ENCODE peak calls at places on chromosomes 6 and 20, in eight cellular contexts. One of them, this sample, is unnamed.

GRCh38 chr20:12823742-12824141 is 185.0 kb upstream of the SPTLC3 start:
- DNase-seq in left ventricle myocardium superior: no peak
- DNase-seq in GM04504: no peak
- DNase-seq in colonic mucosa: no peak
- DNase-seq in NCI-H2171 treated with DMSO at 0.1 percent for 48 hours: no peak
- DNase-seq in body of pancreas: no peak
- DNase-seq in stimulated activated effector memory CD8-positive, alpha-beta T cell treated with anti-CD3 and anti-CD28 coated beads, Interleukin-12 subunit alpha, Interleukin-12 subunit beta, amount 100 ng/mL, for 72 hours: no peak
- DNase-seq in stimulated activated CD4-positive, alpha-beta T cell treated with anti-CD3 and anti-CD28 coated beads, Interleukin-15, amount 100 ng/mL, for 24 hours: no peak
- DNase-seq in this sample: no peak

GRCh38 chr6:56866917-56867522 is 87.9 kb upstream of the BEND6 start:
- DNase-seq in GM04504: no peak
- DNase-seq in NCI-H2171 treated with DMSO at 0.1 percent for 48 hours: no peak
- DNase-seq in stimulated activated CD4-positive, alpha-beta T cell treated with anti-CD3 and anti-CD28 coated beads, Interleukin-15, amount 100 ng/mL, for 24 hours: no peak
- DNase-seq in colonic mucosa: no peak
- DNase-seq in stimulated activated effector memory CD8-positive, alpha-beta T cell treated with anti-CD3 and anti-CD28 coated beads, Interleukin-12 subunit alpha, Interleukin-12 subunit beta, amount 100 ng/mL, for 72 hours: no peak
- DNase-seq in body of pancreas: no peak
- DNase-seq in left ventricle myocardium superior: no peak
- DNase-seq in this sample: no peak

GRCh38 chr6:14702678-14703077 is 543.2 kb upstream of the JARID2 start:
- DNase-seq in colonic mucosa: no peak
- DNase-seq in NCI-H2171 treated with DMSO at 0.1 percent for 48 hours: no peak
- DNase-seq in body of pancreas: no peak
- DNase-seq in left ventricle myocardium superior: no peak
- DNase-seq in stimulated activated effector memory CD8-positive, alpha-beta T cell treated with anti-CD3 and anti-CD28 coated beads, Interleukin-12 subunit alpha, Interleukin-12 subunit beta, amount 100 ng/mL, for 72 hours: no peak
- DNase-seq in stimulated activated CD4-positive, alpha-beta T cell treated with anti-CD3 and anti-CD28 coated beads, Interleukin-15, amount 100 ng/mL, for 24 hours: no peak
- DNase-seq in GM04504: no peak
- DNase-seq in this sample: no peak

GRCh38 chr6:7646394-7646793 is 56.4 kb downstream of the SNRNP48 start:
- DNase-seq in GM04504: no peak
- DNase-seq in colonic mucosa: no peak
- DNase-seq in NCI-H2171 treated with DMSO at 0.1 percent for 48 hours: no peak
- DNase-seq in stimulated activated CD4-positive, alpha-beta T cell treated with anti-CD3 and anti-CD28 coated beads, Interleukin-15, amount 100 ng/mL, for 24 hours: no peak
- DNase-seq in stimulated activated effector memory CD8-positive, alpha-beta T cell treated with anti-CD3 and anti-CD28 coated beads, Interleukin-12 subunit alpha, Interleukin-12 subunit beta, amount 100 ng/mL, for 72 hours: no peak
- DNase-seq in left ventricle myocardium superior: no peak
- DNase-seq in body of pancreas: no peak
- DNase-seq in this sample: no peak

GRCh38 chr6:28250747-28251146 is 1.3 kb downstream of the ZKSCAN4 start:
- DNase-seq in GM04504: no peak
- DNase-seq in stimulated activated CD4-positive, alpha-beta T cell treated with anti-CD3 and anti-CD28 coated beads, Interleukin-15, amount 100 ng/mL, for 24 hours: no peak
- DNase-seq in body of pancreas: no peak
- DNase-seq in NCI-H2171 treated with DMSO at 0.1 percent for 48 hours: no peak
- DNase-seq in colonic mucosa: no peak
- DNase-seq in stimulated activated effector memory CD8-positive, alpha-beta T cell treated with anti-CD3 and anti-CD28 coated beads, Interleukin-12 subunit alpha, Interleukin-12 subunit beta, amount 100 ng/mL, for 72 hours: no peak
- DNase-seq in left ventricle myocardium superior: no peak
- DNase-seq in this sample: no peak

GRCh38 chr20:60049601-60050000 is 91.4 kb downstream of the CDH26 start:
- DNase-seq in body of pancreas: no peak
- DNase-seq in stimulated activated effector memory CD8-positive, alpha-beta T cell treated with anti-CD3 and anti-CD28 coated beads, Interleukin-12 subunit alpha, Interleukin-12 subunit beta, amount 100 ng/mL, for 72 hours: no peak
- DNase-seq in NCI-H2171 treated with DMSO at 0.1 percent for 48 hours: no peak
- DNase-seq in GM04504: no peak
- DNase-seq in colonic mucosa: no peak
- DNase-seq in left ventricle myocardium superior: no peak
- DNase-seq in stimulated activated CD4-positive, alpha-beta T cell treated with anti-CD3 and anti-CD28 coated beads, Interleukin-15, amount 100 ng/mL, for 24 hours: no peak
- DNase-seq in this sample: no peak

GRCh38 chr6:31776961-31777666 is at the start of gene VWA7:
- DNase-seq in body of pancreas: peak
- DNase-seq in NCI-H2171 treated with DMSO at 0.1 percent for 48 hours: peak
- DNase-seq in left ventricle myocardium superior: peak
- DNase-seq in stimulated activated CD4-positive, alpha-beta T cell treated with anti-CD3 and anti-CD28 coated beads, Interleukin-15, amount 100 ng/mL, for 24 hours: peak
- DNase-seq in GM04504: peak
- DNase-seq in colonic mucosa: peak
- DNase-seq in stimulated activated effector memory CD8-positive, alpha-beta T cell treated with anti-CD3 and anti-CD28 coated beads, Interleukin-12 subunit alpha, Interleukin-12 subunit beta, amount 100 ng/mL, for 72 hours: peak
- DNase-seq in this sample: peak

GRCh38 chr6:149032599-149033405 is 284.7 kb upstream of the TAB2 start:
- DNase-seq in NCI-H2171 treated with DMSO at 0.1 percent for 48 hours: no peak
- DNase-seq in stimulated activated CD4-positive, alpha-beta T cell treated with anti-CD3 and anti-CD28 coated beads, Interleukin-15, amount 100 ng/mL, for 24 hours: peak
- DNase-seq in GM04504: peak
- DNase-seq in stimulated activated effector memory CD8-positive, alpha-beta T cell treated with anti-CD3 and anti-CD28 coated beads, Interleukin-12 subunit alpha, Interleukin-12 subunit beta, amount 100 ng/mL, for 72 hours: peak
- DNase-seq in body of pancreas: peak
- DNase-seq in colonic mucosa: no peak
- DNase-seq in left ventricle myocardium superior: no peak
- DNase-seq in this sample: no peak

GRCh38 chr6:73586416-73586974 is 65.7 kb upstream of the EEF1A1 start:
- DNase-seq in NCI-H2171 treated with DMSO at 0.1 percent for 48 hours: no peak
- DNase-seq in stimulated activated effector memory CD8-positive, alpha-beta T cell treated with anti-CD3 and anti-CD28 coated beads, Interleukin-12 subunit alpha, Interleukin-12 subunit beta, amount 100 ng/mL, for 72 hours: no peak
- DNase-seq in GM04504: no peak
- DNase-seq in colonic mucosa: no peak
- DNase-seq in body of pancreas: no peak
- DNase-seq in left ventricle myocardium superior: no peak
- DNase-seq in stimulated activated CD4-positive, alpha-beta T cell treated with anti-CD3 and anti-CD28 coated beads, Interleukin-15, amount 100 ng/mL, for 24 hours: no peak
- DNase-seq in this sample: no peak

GRCh38 chr6:1423578-1423977 is 34.2 kb downstream of the FOXF2 start:
- DNase-seq in left ventricle myocardium superior: no peak
- DNase-seq in stimulated activated CD4-positive, alpha-beta T cell treated with anti-CD3 and anti-CD28 coated beads, Interleukin-15, amount 100 ng/mL, for 24 hours: no peak
- DNase-seq in body of pancreas: no peak
- DNase-seq in NCI-H2171 treated with DMSO at 0.1 percent for 48 hours: no peak
- DNase-seq in stimulated activated effector memory CD8-positive, alpha-beta T cell treated with anti-CD3 and anti-CD28 coated beads, Interleukin-12 subunit alpha, Interleukin-12 subunit beta, amount 100 ng/mL, for 72 hours: no peak
- DNase-seq in GM04504: no peak
- DNase-seq in colonic mucosa: no peak
- DNase-seq in this sample: no peak

GRCh38 chr6:133606833-133607232 is 282.1 kb upstream of the TCF21 start:
- DNase-seq in body of pancreas: no peak
- DNase-seq in GM04504: no peak
- DNase-seq in stimulated activated CD4-positive, alpha-beta T cell treated with anti-CD3 and anti-CD28 coated beads, Interleukin-15, amount 100 ng/mL, for 24 hours: no peak
- DNase-seq in left ventricle myocardium superior: no peak
- DNase-seq in stimulated activated effector memory CD8-positive, alpha-beta T cell treated with anti-CD3 and anti-CD28 coated beads, Interleukin-12 subunit alpha, Interleukin-12 subunit beta, amount 100 ng/mL, for 72 hours: no peak
- DNase-seq in colonic mucosa: no peak
- DNase-seq in NCI-H2171 treated with DMSO at 0.1 percent for 48 hours: no peak
- DNase-seq in this sample: no peak

GRCh38 chr6:54194067-54194466 is 82.8 kb downstream of the MLIP start:
- DNase-seq in GM04504: peak
- DNase-seq in body of pancreas: no peak
- DNase-seq in NCI-H2171 treated with DMSO at 0.1 percent for 48 hours: no peak
- DNase-seq in left ventricle myocardium superior: no peak
- DNase-seq in colonic mucosa: no peak
- DNase-seq in stimulated activated effector memory CD8-positive, alpha-beta T cell treated with anti-CD3 and anti-CD28 coated beads, Interleukin-12 subunit alpha, Interleukin-12 subunit beta, amount 100 ng/mL, for 72 hours: no peak
- DNase-seq in stimulated activated CD4-positive, alpha-beta T cell treated with anti-CD3 and anti-CD28 coated beads, Interleukin-15, amount 100 ng/mL, for 24 hours: no peak
- DNase-seq in this sample: no peak

GRCh38 chr6:63793727-63794126 is 158.1 kb downstream of the PHF3 start:
- DNase-seq in stimulated activated effector memory CD8-positive, alpha-beta T cell treated with anti-CD3 and anti-CD28 coated beads, Interleukin-12 subunit alpha, Interleukin-12 subunit beta, amount 100 ng/mL, for 72 hours: no peak
- DNase-seq in stimulated activated CD4-positive, alpha-beta T cell treated with anti-CD3 and anti-CD28 coated beads, Interleukin-15, amount 100 ng/mL, for 24 hours: no peak
- DNase-seq in GM04504: no peak
- DNase-seq in colonic mucosa: no peak
- DNase-seq in left ventricle myocardium superior: no peak
- DNase-seq in NCI-H2171 treated with DMSO at 0.1 percent for 48 hours: no peak
- DNase-seq in body of pancreas: no peak
- DNase-seq in this sample: no peak

GRCh38 chr6:117776441-117776840 is 101.2 kb downstream of the NUS1 start:
- DNase-seq in GM04504: no peak
- DNase-seq in NCI-H2171 treated with DMSO at 0.1 percent for 48 hours: no peak
- DNase-seq in colonic mucosa: no peak
- DNase-seq in stimulated activated CD4-positive, alpha-beta T cell treated with anti-CD3 and anti-CD28 coated beads, Interleukin-15, amount 100 ng/mL, for 24 hours: no peak
- DNase-seq in body of pancreas: no peak
- DNase-seq in left ventricle myocardium superior: no peak
- DNase-seq in stimulated activated effector memory CD8-positive, alpha-beta T cell treated with anti-CD3 and anti-CD28 coated beads, Interleukin-12 subunit alpha, Interleukin-12 subunit beta, amount 100 ng/mL, for 72 hours: no peak
- DNase-seq in this sample: no peak

GRCh38 chr6:134472046-134472445 is 154.1 kb upstream of the SGK1 start:
- DNase-seq in stimulated activated effector memory CD8-positive, alpha-beta T cell treated with anti-CD3 and anti-CD28 coated beads, Interleukin-12 subunit alpha, Interleukin-12 subunit beta, amount 100 ng/mL, for 72 hours: no peak
- DNase-seq in GM04504: no peak
- DNase-seq in stimulated activated CD4-positive, alpha-beta T cell treated with anti-CD3 and anti-CD28 coated beads, Interleukin-15, amount 100 ng/mL, for 24 hours: no peak
- DNase-seq in body of pancreas: no peak
- DNase-seq in colonic mucosa: no peak
- DNase-seq in NCI-H2171 treated with DMSO at 0.1 percent for 48 hours: no peak
- DNase-seq in left ventricle myocardium superior: no peak
- DNase-seq in this sample: no peak

GRCh38 chr6:27867051-27867940 is 44.9 kb downstream of the OR2B2 start:
- DNase-seq in NCI-H2171 treated with DMSO at 0.1 percent for 48 hours: no peak
- DNase-seq in stimulated activated CD4-positive, alpha-beta T cell treated with anti-CD3 and anti-CD28 coated beads, Interleukin-15, amount 100 ng/mL, for 24 hours: peak
- DNase-seq in stimulated activated effector memory CD8-positive, alpha-beta T cell treated with anti-CD3 and anti-CD28 coated beads, Interleukin-12 subunit alpha, Interleukin-12 subunit beta, amount 100 ng/mL, for 72 hours: peak
- DNase-seq in body of pancreas: no peak
- DNase-seq in colonic mucosa: peak
- DNase-seq in left ventricle myocardium superior: peak
- DNase-seq in GM04504: no peak
- DNase-seq in this sample: peak

GRCh38 chr6:292506-293184 is 358 bp downstream of the DUSP22 start:
- DNase-seq in GM04504: no peak
- DNase-seq in colonic mucosa: peak
- DNase-seq in body of pancreas: peak
- DNase-seq in stimulated activated CD4-positive, alpha-beta T cell treated with anti-CD3 and anti-CD28 coated beads, Interleukin-15, amount 100 ng/mL, for 24 hours: peak
- DNase-seq in left ventricle myocardium superior: peak
- DNase-seq in NCI-H2171 treated with DMSO at 0.1 percent for 48 hours: no peak
- DNase-seq in stimulated activated effector memory CD8-positive, alpha-beta T cell treated with anti-CD3 and anti-CD28 coated beads, Interleukin-12 subunit alpha, Interleukin-12 subunit beta, amount 100 ng/mL, for 72 hours: no peak
- DNase-seq in this sample: peak

GRCh38 chr6:135830452-135830851 is 21.0 kb upstream of the PDE7B start:
- DNase-seq in stimulated activated CD4-positive, alpha-beta T cell treated with anti-CD3 and anti-CD28 coated beads, Interleukin-15, amount 100 ng/mL, for 24 hours: no peak
- DNase-seq in GM04504: no peak
- DNase-seq in colonic mucosa: no peak
- DNase-seq in stimulated activated effector memory CD8-positive, alpha-beta T cell treated with anti-CD3 and anti-CD28 coated beads, Interleukin-12 subunit alpha, Interleukin-12 subunit beta, amount 100 ng/mL, for 72 hours: no peak
- DNase-seq in left ventricle myocardium superior: no peak
- DNase-seq in body of pancreas: no peak
- DNase-seq in NCI-H2171 treated with DMSO at 0.1 percent for 48 hours: no peak
- DNase-seq in this sample: no peak

GRCh38 chr6:4491501-4492260 is 284.5 kb upstream of the CDYL start:
- DNase-seq in body of pancreas: no peak
- DNase-seq in stimulated activated CD4-positive, alpha-beta T cell treated with anti-CD3 and anti-CD28 coated beads, Interleukin-15, amount 100 ng/mL, for 24 hours: no peak
- DNase-seq in left ventricle myocardium superior: no peak
- DNase-seq in stimulated activated effector memory CD8-positive, alpha-beta T cell treated with anti-CD3 and anti-CD28 coated beads, Interleukin-12 subunit alpha, Interleukin-12 subunit beta, amount 100 ng/mL, for 72 hours: no peak
- DNase-seq in GM04504: no peak
- DNase-seq in colonic mucosa: no peak
- DNase-seq in NCI-H2171 treated with DMSO at 0.1 percent for 48 hours: no peak
- DNase-seq in this sample: no peak

GRCh38 chr6:2575191-2575590 is 175.5 kb downstream of the MYLK4 start:
- DNase-seq in body of pancreas: no peak
- DNase-seq in colonic mucosa: no peak
- DNase-seq in GM04504: no peak
- DNase-seq in NCI-H2171 treated with DMSO at 0.1 percent for 48 hours: no peak
- DNase-seq in stimulated activated CD4-positive, alpha-beta T cell treated with anti-CD3 and anti-CD28 coated beads, Interleukin-15, amount 100 ng/mL, for 24 hours: no peak
- DNase-seq in left ventricle myocardium superior: no peak
- DNase-seq in stimulated activated effector memory CD8-positive, alpha-beta T cell treated with anti-CD3 and anti-CD28 coated beads, Interleukin-12 subunit alpha, Interleukin-12 subunit beta, amount 100 ng/mL, for 72 hours: no peak
- DNase-seq in this sample: no peak

GRCh38 chr6:154139894-154140293 is 100.9 kb downstream of the OPRM1 start:
- DNase-seq in stimulated activated CD4-positive, alpha-beta T cell treated with anti-CD3 and anti-CD28 coated beads, Interleukin-15, amount 100 ng/mL, for 24 hours: no peak
- DNase-seq in colonic mucosa: no peak
- DNase-seq in body of pancreas: no peak
- DNase-seq in GM04504: no peak
- DNase-seq in NCI-H2171 treated with DMSO at 0.1 percent for 48 hours: no peak
- DNase-seq in stimulated activated effector memory CD8-positive, alpha-beta T cell treated with anti-CD3 and anti-CD28 coated beads, Interleukin-12 subunit alpha, Interleukin-12 subunit beta, amount 100 ng/mL, for 72 hours: no peak
- DNase-seq in left ventricle myocardium superior: no peak
- DNase-seq in this sample: no peak

GRCh38 chr20:50027611-50028105 is 44.9 kb downstream of the SNAI1 start:
- DNase-seq in stimulated activated effector memory CD8-positive, alpha-beta T cell treated with anti-CD3 and anti-CD28 coated beads, Interleukin-12 subunit alpha, Interleukin-12 subunit beta, amount 100 ng/mL, for 72 hours: no peak
- DNase-seq in stimulated activated CD4-positive, alpha-beta T cell treated with anti-CD3 and anti-CD28 coated beads, Interleukin-15, amount 100 ng/mL, for 24 hours: no peak
- DNase-seq in GM04504: peak
- DNase-seq in left ventricle myocardium superior: peak
- DNase-seq in NCI-H2171 treated with DMSO at 0.1 percent for 48 hours: no peak
- DNase-seq in body of pancreas: peak
- DNase-seq in colonic mucosa: peak
- DNase-seq in this sample: peak

GRCh38 chr6:13661647-13662046 is 46.5 kb downstream of the NOL7 start:
- DNase-seq in GM04504: no peak
- DNase-seq in left ventricle myocardium superior: no peak
- DNase-seq in body of pancreas: no peak
- DNase-seq in colonic mucosa: no peak
- DNase-seq in stimulated activated effector memory CD8-positive, alpha-beta T cell treated with anti-CD3 and anti-CD28 coated beads, Interleukin-12 subunit alpha, Interleukin-12 subunit beta, amount 100 ng/mL, for 72 hours: no peak
- DNase-seq in NCI-H2171 treated with DMSO at 0.1 percent for 48 hours: no peak
- DNase-seq in stimulated activated CD4-positive, alpha-beta T cell treated with anti-CD3 and anti-CD28 coated beads, Interleukin-15, amount 100 ng/mL, for 24 hours: no peak
- DNase-seq in this sample: no peak

GRCh38 chr6:10595731-10596664 is 74.8 kb downstream of the GCNT2 start:
- DNase-seq in stimulated activated CD4-positive, alpha-beta T cell treated with anti-CD3 and anti-CD28 coated beads, Interleukin-15, amount 100 ng/mL, for 24 hours: no peak
- DNase-seq in GM04504: no peak
- DNase-seq in colonic mucosa: no peak
- DNase-seq in body of pancreas: no peak
- DNase-seq in NCI-H2171 treated with DMSO at 0.1 percent for 48 hours: no peak
- DNase-seq in stimulated activated effector memory CD8-positive, alpha-beta T cell treated with anti-CD3 and anti-CD28 coated beads, Interleukin-12 subunit alpha, Interleukin-12 subunit beta, amount 100 ng/mL, for 72 hours: no peak
- DNase-seq in left ventricle myocardium superior: no peak
- DNase-seq in this sample: no peak

GRCh38 chr6:62175195-62175594 is 110.8 kb downstream of the KHDRBS2 start:
- DNase-seq in left ventricle myocardium superior: no peak
- DNase-seq in stimulated activated effector memory CD8-positive, alpha-beta T cell treated with anti-CD3 and anti-CD28 coated beads, Interleukin-12 subunit alpha, Interleukin-12 subunit beta, amount 100 ng/mL, for 72 hours: no peak
- DNase-seq in NCI-H2171 treated with DMSO at 0.1 percent for 48 hours: no peak
- DNase-seq in GM04504: no peak
- DNase-seq in stimulated activated CD4-positive, alpha-beta T cell treated with anti-CD3 and anti-CD28 coated beads, Interleukin-15, amount 100 ng/mL, for 24 hours: no peak
- DNase-seq in colonic mucosa: no peak
- DNase-seq in body of pancreas: no peak
- DNase-seq in this sample: no peak

GRCh38 chr20:62804632-62805364 is at the start of gene OGFR:
- DNase-seq in left ventricle myocardium superior: peak
- DNase-seq in GM04504: no peak
- DNase-seq in stimulated activated CD4-positive, alpha-beta T cell treated with anti-CD3 and anti-CD28 coated beads, Interleukin-15, amount 100 ng/mL, for 24 hours: peak
- DNase-seq in body of pancreas: peak
- DNase-seq in colonic mucosa: peak
- DNase-seq in NCI-H2171 treated with DMSO at 0.1 percent for 48 hours: peak
- DNase-seq in stimulated activated effector memory CD8-positive, alpha-beta T cell treated with anti-CD3 and anti-CD28 coated beads, Interleukin-12 subunit alpha, Interleukin-12 subunit beta, amount 100 ng/mL, for 72 hours: peak
- DNase-seq in this sample: peak

GRCh38 chr6:15066433-15067337 is 179.2 kb upstream of the JARID2 start:
- DNase-seq in stimulated activated CD4-positive, alpha-beta T cell treated with anti-CD3 and anti-CD28 coated beads, Interleukin-15, amount 100 ng/mL, for 24 hours: no peak
- DNase-seq in body of pancreas: peak
- DNase-seq in NCI-H2171 treated with DMSO at 0.1 percent for 48 hours: no peak
- DNase-seq in stimulated activated effector memory CD8-positive, alpha-beta T cell treated with anti-CD3 and anti-CD28 coated beads, Interleukin-12 subunit alpha, Interleukin-12 subunit beta, amount 100 ng/mL, for 72 hours: no peak
- DNase-seq in colonic mucosa: peak
- DNase-seq in left ventricle myocardium superior: no peak
- DNase-seq in GM04504: peak
- DNase-seq in this sample: peak

GRCh38 chr6:163825033-163825432 is 410.5 kb downstream of the QKI start:
- DNase-seq in NCI-H2171 treated with DMSO at 0.1 percent for 48 hours: no peak
- DNase-seq in left ventricle myocardium superior: no peak
- DNase-seq in GM04504: no peak
- DNase-seq in stimulated activated CD4-positive, alpha-beta T cell treated with anti-CD3 and anti-CD28 coated beads, Interleukin-15, amount 100 ng/mL, for 24 hours: no peak
- DNase-seq in colonic mucosa: no peak
- DNase-seq in body of pancreas: no peak
- DNase-seq in stimulated activated effector memory CD8-positive, alpha-beta T cell treated with anti-CD3 and anti-CD28 coated beads, Interleukin-12 subunit alpha, Interleukin-12 subunit beta, amount 100 ng/mL, for 72 hours: no peak
- DNase-seq in this sample: no peak

GRCh38 chr20:2245637-2246036 is 50.2 kb upstream of the TGM3 start:
- DNase-seq in stimulated activated CD4-positive, alpha-beta T cell treated with anti-CD3 and anti-CD28 coated beads, Interleukin-15, amount 100 ng/mL, for 24 hours: no peak
- DNase-seq in GM04504: no peak
- DNase-seq in stimulated activated effector memory CD8-positive, alpha-beta T cell treated with anti-CD3 and anti-CD28 coated beads, Interleukin-12 subunit alpha, Interleukin-12 subunit beta, amount 100 ng/mL, for 72 hours: no peak
- DNase-seq in left ventricle myocardium superior: no peak
- DNase-seq in body of pancreas: no peak
- DNase-seq in colonic mucosa: no peak
- DNase-seq in NCI-H2171 treated with DMSO at 0.1 percent for 48 hours: no peak
- DNase-seq in this sample: no peak

GRCh38 chr6:136059308-136059707 is 190.8 kb downstream of the MTFR2 start:
- DNase-seq in colonic mucosa: no peak
- DNase-seq in left ventricle myocardium superior: peak
- DNase-seq in GM04504: no peak
- DNase-seq in NCI-H2171 treated with DMSO at 0.1 percent for 48 hours: no peak
- DNase-seq in stimulated activated effector memory CD8-positive, alpha-beta T cell treated with anti-CD3 and anti-CD28 coated beads, Interleukin-12 subunit alpha, Interleukin-12 subunit beta, amount 100 ng/mL, for 72 hours: no peak
- DNase-seq in stimulated activated CD4-positive, alpha-beta T cell treated with anti-CD3 and anti-CD28 coated beads, Interleukin-15, amount 100 ng/mL, for 24 hours: no peak
- DNase-seq in body of pancreas: no peak
- DNase-seq in this sample: peak

GRCh38 chr6:150299873-150300485 is 68.8 kb upstream of the IYD start:
- DNase-seq in GM04504: no peak
- DNase-seq in body of pancreas: peak
- DNase-seq in NCI-H2171 treated with DMSO at 0.1 percent for 48 hours: peak
- DNase-seq in stimulated activated effector memory CD8-positive, alpha-beta T cell treated with anti-CD3 and anti-CD28 coated beads, Interleukin-12 subunit alpha, Interleukin-12 subunit beta, amount 100 ng/mL, for 72 hours: no peak
- DNase-seq in stimulated activated CD4-positive, alpha-beta T cell treated with anti-CD3 and anti-CD28 coated beads, Interleukin-15, amount 100 ng/mL, for 24 hours: no peak
- DNase-seq in colonic mucosa: no peak
- DNase-seq in left ventricle myocardium superior: peak
- DNase-seq in this sample: no peak

GRCh38 chr6:127952831-127953230 is 52.0 kb upstream of the THEMIS start:
- DNase-seq in NCI-H2171 treated with DMSO at 0.1 percent for 48 hours: no peak
- DNase-seq in stimulated activated CD4-positive, alpha-beta T cell treated with anti-CD3 and anti-CD28 coated beads, Interleukin-15, amount 100 ng/mL, for 24 hours: no peak
- DNase-seq in colonic mucosa: no peak
- DNase-seq in left ventricle myocardium superior: no peak
- DNase-seq in body of pancreas: no peak
- DNase-seq in GM04504: peak
- DNase-seq in stimulated activated effector memory CD8-positive, alpha-beta T cell treated with anti-CD3 and anti-CD28 coated beads, Interleukin-12 subunit alpha, Interleukin-12 subunit beta, amount 100 ng/mL, for 72 hours: no peak
- DNase-seq in this sample: no peak

GRCh38 chr20:36144336-36144735 is 10.2 kb upstream of the EPB41L1 start:
- DNase-seq in stimulated activated effector memory CD8-positive, alpha-beta T cell treated with anti-CD3 and anti-CD28 coated beads, Interleukin-12 subunit alpha, Interleukin-12 subunit beta, amount 100 ng/mL, for 72 hours: no peak
- DNase-seq in colonic mucosa: no peak
- DNase-seq in GM04504: no peak
- DNase-seq in NCI-H2171 treated with DMSO at 0.1 percent for 48 hours: no peak
- DNase-seq in body of pancreas: no peak
- DNase-seq in stimulated activated CD4-positive, alpha-beta T cell treated with anti-CD3 and anti-CD28 coated beads, Interleukin-15, amount 100 ng/mL, for 24 hours: no peak
- DNase-seq in left ventricle myocardium superior: no peak
- DNase-seq in this sample: no peak

GRCh38 chr6:165184192-165184979 is 125.0 kb downstream of the C6orf118 start:
- DNase-seq in NCI-H2171 treated with DMSO at 0.1 percent for 48 hours: no peak
- DNase-seq in GM04504: peak
- DNase-seq in colonic mucosa: no peak
- DNase-seq in stimulated activated effector memory CD8-positive, alpha-beta T cell treated with anti-CD3 and anti-CD28 coated beads, Interleukin-12 subunit alpha, Interleukin-12 subunit beta, amount 100 ng/mL, for 72 hours: no peak
- DNase-seq in stimulated activated CD4-positive, alpha-beta T cell treated with anti-CD3 and anti-CD28 coated beads, Interleukin-15, amount 100 ng/mL, for 24 hours: no peak
- DNase-seq in left ventricle myocardium superior: peak
- DNase-seq in body of pancreas: no peak
- DNase-seq in this sample: peak